ENCODE peak calls at places on chromosome 14, in ten cellular contexts. F is Peyer's patch, L is left lung, M is uterus, W is cardiac muscle cell, S is astrocyte of the cerebellum, J is BE2C, G is WERI-Rb-1, C is kidney epithelial cell, K is AG04449. R is an unnamed sample.

GRCh38 chr14:91252901-91253794 is 8.6 kb upstream of the GPR68 start:
- DNase-seq in J (peak), C (no peak), W (peak), F (peak), M (peak), L (peak), S (no peak), K (no peak), G (peak), R (no peak)

GRCh38 chr14:64074961-64075619 is 219.1 kb downstream of the ESR2 start:
- DNase-seq in K (no peak), S (peak), L (no peak), J (no peak), M (no peak), F (no peak), G (no peak), C (no peak), W (no peak), R (no peak)

GRCh38 chr14:102086346-102086971 is 385 bp downstream of the HSP90AA1 start:
- DNase-seq in G (no peak), J (peak), W (peak), S (no peak), L (no peak), C (no peak), K (no peak), M (peak), F (peak), R (no peak)

GRCh38 chr14:77580964-77581505 is 35.4 kb downstream of the SPTLC2 start:
- DNase-seq in W (no peak), L (no peak), G (no peak), J (no peak), M (no peak), S (peak), F (no peak), C (no peak), K (peak), R (no peak)

GRCh38 chr14:69043598-69044267 is 64.6 kb upstream of the ACTN1 start:
- DNase-seq in W (no peak), L (no peak), J (no peak), S (no peak), F (no peak), K (no peak), M (peak), C (no peak), G (no peak), R (no peak)

GRCh38 chr14:30227436-30227835 is 299.8 kb upstream of the PRKD1 start:
- DNase-seq in K (no peak), F (no peak), L (no peak), W (no peak), M (peak), C (no peak), G (no peak), J (no peak), S (no peak), R (no peak)

GRCh38 chr14:98685725-98686124 is 586.3 kb downstream of the BCL11B start:
- DNase-seq in J (no peak), S (no peak), K (no peak), G (no peak), L (no peak), F (no peak), W (no peak), C (no peak), M (no peak), R (no peak)

GRCh38 chr14:69346710-69347109 is 51.4 kb downstream of the ERH start:
- DNase-seq in F (peak), W (peak), S (no peak), G (peak), C (no peak), L (peak), K (no peak), J (peak), M (no peak), R (no peak)

GRCh38 chr14:91714805-91715204 is 17.1 kb downstream of the CATSPERB start:
- DNase-seq in K (no peak), G (no peak), F (peak), L (no peak), S (no peak), W (no peak), J (no peak), M (no peak), C (no peak), R (no peak)

GRCh38 chr14:73237786-73238261 is 518 bp downstream of the PAPLN start:
- DNase-seq in C (no peak), M (no peak), F (no peak), K (no peak), S (no peak), L (no peak), G (no peak), W (peak), J (no peak), R (no peak)

GRCh38 chr14:56659964-56660551 is 80.5 kb downstream of the TMEM260 start:
- DNase-seq in F (no peak), S (peak), W (peak), J (no peak), M (no peak), L (no peak), C (peak), G (no peak), K (peak), R (no peak)

GRCh38 chr14:51069065-51069464 is 25.8 kb downstream of the TRIM9 start:
- DNase-seq in M (no peak), K (no peak), J (no peak), C (no peak), W (no peak), L (no peak), S (no peak), G (no peak), F (no peak), R (no peak)

GRCh38 chr14:91292476-91292875 is 48.0 kb upstream of the GPR68 start:
- DNase-seq in G (no peak), W (no peak), M (no peak), K (no peak), S (no peak), F (no peak), L (no peak), J (no peak), C (no peak), R (no peak)

GRCh38 chr14:37452323-37452722 is 142.7 kb downstream of the FOXA1 start:
- DNase-seq in J (no peak), W (no peak), F (no peak), C (no peak), L (no peak), G (no peak), K (no peak), S (no peak), M (no peak), R (no peak)

GRCh38 chr14:57061009-57061711 is 207.5 kb downstream of the EXOC5 start:
- DNase-seq in M (no peak), G (no peak), F (no peak), K (no peak), S (no peak), L (no peak), C (no peak), J (no peak), W (no peak), R (no peak)

DNA sequence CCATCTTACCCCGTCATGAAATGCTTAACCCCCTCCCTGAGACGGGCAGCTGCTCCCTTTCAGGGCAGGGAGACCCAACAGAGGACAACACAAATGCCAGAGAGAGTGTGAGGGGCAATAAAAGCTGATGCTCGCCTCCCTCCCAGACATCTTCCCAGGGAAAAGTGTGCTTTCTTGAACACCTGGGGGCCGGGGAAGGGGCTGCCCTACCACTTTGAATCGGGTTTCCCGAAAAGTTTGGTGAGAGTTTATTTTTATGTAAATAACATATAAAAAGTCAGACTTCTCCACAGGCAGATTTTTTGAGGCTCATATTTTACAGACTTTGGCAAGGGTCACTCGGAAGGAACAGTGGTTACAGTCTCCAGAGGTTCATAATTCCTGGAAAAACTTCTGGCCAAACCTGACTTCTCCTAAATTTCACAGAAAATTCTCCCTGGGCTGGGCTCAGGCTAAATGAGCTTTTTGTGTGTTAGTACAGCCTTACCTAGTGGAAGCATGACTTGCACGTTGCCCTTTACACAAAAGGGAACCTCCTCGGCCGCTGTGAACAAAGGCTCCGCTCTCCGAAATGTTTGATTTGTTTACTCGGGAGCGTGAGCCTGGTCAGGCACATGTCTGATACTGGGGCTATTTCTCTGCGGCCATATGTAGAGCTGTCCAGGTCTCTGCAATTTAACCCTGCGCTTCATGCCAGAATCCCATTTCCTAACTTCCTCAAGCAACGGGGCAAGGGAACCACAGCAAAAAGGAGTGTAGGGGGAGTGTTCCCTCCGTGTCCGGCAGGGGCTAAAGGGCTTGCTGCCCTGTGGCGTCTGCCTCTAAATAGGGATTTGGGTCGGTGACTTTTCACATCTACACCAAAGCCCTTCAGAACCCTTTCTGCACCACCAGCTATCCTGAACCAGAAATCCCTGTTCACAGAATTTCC is 3.4 kb downstream of the RTL1 start:
- DNase-seq in G (no peak), L (peak), M (no peak), F (peak), S (no peak), K (no peak), J (peak), C (no peak), W (peak), R (no peak)
- H3K4me3 ChIP-seq in G (no peak), L (no peak), M (no peak), F (no peak), S (no peak), K (no peak), J (peak), C (no peak), W (no peak), R (no peak)

GRCh38 chr14:24858052-24858451 is 191.9 kb downstream of the STXBP6 start:
- DNase-seq in J (no peak), F (no peak), G (no peak), K (no peak), W (no peak), M (no peak), L (no peak), C (no peak), S (no peak), R (no peak)
- TF ChIP-seq CTCF in J (no peak), F (no peak), G (no peak), K (no peak), W (no peak), M (no peak), L (no peak), C (no peak), S (no peak), R (no peak)

DNA sequence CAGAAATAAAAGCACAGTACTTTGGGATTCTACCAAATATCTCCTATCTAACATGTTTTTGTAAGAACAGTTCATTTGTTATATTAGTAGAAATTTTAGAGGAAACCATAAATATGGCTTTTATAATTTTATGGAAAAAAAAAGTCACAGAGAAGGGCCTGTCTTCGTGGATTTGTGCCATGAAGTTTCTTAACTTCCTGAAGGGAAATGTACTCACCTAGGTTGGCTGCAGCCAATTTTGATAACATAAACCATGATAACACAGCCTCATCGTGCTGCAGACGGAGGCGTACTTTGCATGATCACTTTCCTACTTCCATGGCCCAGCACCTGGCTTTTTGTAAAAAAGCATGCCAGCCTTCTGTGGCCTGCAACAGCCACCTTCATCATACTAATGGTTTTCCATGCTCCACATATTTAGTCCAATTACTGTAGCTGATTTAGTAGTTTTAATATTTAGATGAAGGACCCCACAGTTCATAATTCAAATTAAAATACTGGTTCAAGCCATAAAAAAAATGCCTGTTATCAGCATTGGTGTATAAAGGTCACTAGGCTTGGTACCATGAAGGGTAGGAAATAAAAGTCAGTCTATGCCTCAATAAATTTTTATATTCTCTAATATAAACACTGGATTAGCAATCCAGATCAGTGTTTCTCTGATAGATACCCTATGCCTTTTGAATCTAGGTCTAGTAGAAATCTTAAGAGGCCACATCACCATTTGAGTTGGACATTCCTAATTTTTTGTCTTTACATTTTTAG is 163.4 kb upstream of the HIF1A start:
- DNase-seq in W (no peak), J (no peak), M (no peak), C (no peak), L (no peak), G (no peak), F (no peak), S (no peak), K (no peak), R (no peak)
- H3K4me3 ChIP-seq in W (no peak), J (no peak), M (no peak), C (no peak), L (no peak), G (no peak), F (no peak), S (no peak), K (no peak), R (no peak)

GRCh38 chr14:88729159-88729558 is 63.6 kb downstream of the EML5 start:
- DNase-seq in G (no peak), J (no peak), M (no peak), F (no peak), L (no peak), W (no peak), K (no peak), S (no peak), C (no peak), R (no peak)
- TF ChIP-seq CTCF in G (peak), J (peak), M (no peak), F (no peak), L (no peak), W (peak), K (peak), S (peak), C (peak), R (peak)

R was measured in epithelial cell of proximal tubule.